ENCODE peak calls at places on chromosome 10, in seven cellular contexts. W is suprapubic skin, L is A549, U is transverse colon, J is H1, R is sigmoid colon, V is stomach. O is an unnamed sample.

GRCh38 chr10:61609609-61610166 is 53.0 kb upstream of the CABCOCO1 start:
- DNase-seq in V (no peak), R (no peak), J (no peak), U (no peak), W (no peak), L (no peak), O (no peak)

GRCh38 chr10:67519434-67519833 is 176.6 kb downstream of the CTNNA3 start:
- DNase-seq in U (no peak), L (no peak), J (no peak), W (no peak), R (no peak), V (no peak), O (no peak)

GRCh38 chr10:129755075-129756020 is 208.7 kb downstream of the EBF3 start:
- DNase-seq in V (peak), J (no peak), W (peak), U (peak), R (peak), L (no peak), O (no peak)

GRCh38 chr10:63929826-63930467 is 408.7 kb downstream of the REEP3 start:
- DNase-seq in V (no peak), U (no peak), W (no peak), L (no peak), J (no peak), R (peak), O (peak)

GRCh38 chr10:122494833-122495232 is 33.5 kb downstream of the HTRA1 start:
- DNase-seq in V (no peak), U (no peak), J (no peak), W (peak), R (no peak), L (no peak), O (no peak)

GRCh38 chr10:69239816-69240434 is 19.8 kb downstream of the HKDC1 start:
- DNase-seq in U (no peak), R (peak), W (no peak), V (no peak), J (no peak), L (no peak), O (no peak)

GRCh38 chr10:124173298-124173900 is 80.0 kb upstream of the CHST15 start:
- DNase-seq in J (peak), W (no peak), R (no peak), U (no peak), V (no peak), L (no peak), O (peak)

GRCh38 chr10:71314028-71314693 is 4.9 kb upstream of the SLC29A3 start:
- DNase-seq in U (peak), R (peak), V (peak), J (peak), W (no peak), L (peak), O (peak)

GRCh38 chr10:115727114-115727513 is 545.9 kb downstream of the GFRA1 start:
- DNase-seq in W (no peak), J (no peak), L (no peak), U (no peak), R (no peak), V (no peak), O (no peak)

GRCh38 chr10:123200510-123200909 is 46.3 kb downstream of the BUB3 start:
- DNase-seq in J (no peak), W (no peak), R (no peak), U (no peak), V (no peak), L (no peak), O (no peak)

GRCh38 chr10:49114718-49115014 is 656 bp downstream of the VSTM4 start:
- DNase-seq in W (no peak), L (no peak), U (no peak), J (no peak), R (no peak), V (no peak), O (no peak)

GRCh38 chr10:14396441-14397048 is 65.8 kb upstream of the FRMD4A start:
- DNase-seq in L (no peak), V (no peak), J (no peak), W (no peak), U (no peak), R (no peak), O (no peak)

GRCh38 chr10:95728535-95728934 is 27.4 kb upstream of the ENTPD1 start:
- DNase-seq in U (no peak), V (no peak), W (no peak), J (no peak), L (no peak), R (no peak), O (no peak)

GRCh38 chr10:65194555-65194954 is 1673.4 kb downstream of the REEP3 start:
- DNase-seq in V (no peak), R (no peak), U (no peak), W (no peak), J (no peak), L (no peak), O (no peak)

GRCh38 chr10:4541292-4541691 is 284.7 kb upstream of the AKR1E2 start:
- DNase-seq in U (peak), R (no peak), V (peak), L (no peak), J (no peak), W (no peak), O (no peak)

GRCh38 chr10:72563327-72563932 is 62.4 kb downstream of the MICU1 start:
- DNase-seq in U (no peak), L (no peak), R (no peak), J (no peak), V (no peak), W (no peak), O (no peak)

GRCh38 chr10:85651507-85651902 is 715.1 kb downstream of the GRID1 start:
- DNase-seq in R (no peak), J (no peak), V (no peak), W (no peak), U (no peak), L (no peak), O (no peak)

GRCh38 chr10:34111179-34111578 is 703.9 kb downstream of the PARD3 start:
- DNase-seq in U (no peak), V (no peak), R (no peak), W (no peak), J (no peak), L (no peak), O (no peak)

GRCh38 chr10:4725917-4726606 is 99.9 kb upstream of the AKR1E2 start:
- DNase-seq in J (no peak), V (no peak), U (no peak), R (no peak), W (no peak), L (peak), O (no peak)

GRCh38 chr10:59317066-59317465 is 45.3 kb downstream of the FAM13C start:
- DNase-seq in R (no peak), L (no peak), J (no peak), U (no peak), W (no peak), V (no peak), O (no peak)

GRCh38 chr10:67280405-67280804 is 354.6 kb downstream of the LRRTM3 start:
- DNase-seq in R (no peak), L (no peak), V (no peak), U (no peak), W (no peak), J (no peak), O (no peak)

GRCh38 chr10:86523348-86523747 is 1.8 kb upstream of the WAPL start:
- DNase-seq in W (no peak), J (no peak), L (peak), U (no peak), R (no peak), V (no peak), O (no peak)

GRCh38 chr10:72375585-72375984 is 20.9 kb upstream of the DNAJB12 start:
- DNase-seq in V (no peak), L (no peak), J (no peak), W (no peak), U (no peak), R (no peak), O (no peak)

GRCh38 chr10:63413429-63413828 is 52.3 kb downstream of the JMJD1C start:
- DNase-seq in J (no peak), L (no peak), U (no peak), R (no peak), V (no peak), W (no peak), O (no peak)

GRCh38 chr10:28996947-28997551 is 291.8 kb upstream of the LYZL1 start:
- DNase-seq in W (no peak), L (no peak), V (no peak), R (no peak), J (no peak), U (no peak), O (no peak)

GRCh38 chr10:27747096-27747451 is 1.5 kb upstream of the MKX start:
- DNase-seq in J (no peak), W (no peak), R (no peak), V (no peak), L (no peak), U (no peak), O (no peak)

GRCh38 chr10:128485701-128486235 is 359.5 kb upstream of the MKI67 start:
- DNase-seq in J (no peak), V (no peak), R (no peak), U (no peak), W (no peak), L (no peak), O (no peak)

GRCh38 chr10:14736600-14737081 is 38.1 kb downstream of the FAM107B start:
- DNase-seq in L (no peak), R (peak), J (no peak), V (no peak), U (no peak), W (no peak), O (no peak)

GRCh38 chr10:10270071-10270470 is 747.6 kb upstream of the CELF2 start:
- DNase-seq in W (no peak), U (no peak), V (no peak), R (no peak), L (no peak), J (no peak), O (no peak)

GRCh38 chr10:80608706-80609105 is 71.0 kb downstream of the SH2D4B start:
- DNase-seq in W (no peak), U (no peak), V (no peak), R (no peak), J (no peak), L (no peak), O (no peak)

GRCh38 chr10:72689660-72690059 is 2.3 kb upstream of the MCU start:
- DNase-seq in J (no peak), W (no peak), U (no peak), L (no peak), R (no peak), V (no peak), O (no peak)

GRCh38 chr10:98267894-98268693 is at the start of gene LOXL4:
- DNase-seq in L (peak), V (no peak), J (no peak), R (peak), U (no peak), W (no peak), O (peak)

GRCh38 chr10:98265403-98266378 is 2.3 kb downstream of the LOXL4 start:
- DNase-seq in J (no peak), R (no peak), W (no peak), L (no peak), U (no peak), V (no peak), O (no peak)

GRCh38 chr10:98266647-98267046 is 1.3 kb downstream of the LOXL4 start:
- DNase-seq in R (no peak), W (no peak), L (no peak), J (no peak), V (no peak), U (no peak), O (no peak)

GRCh38 chr10:98268694-98269386 is 846 bp upstream of the LOXL4 start:
- DNase-seq in W (no peak), V (no peak), L (peak), R (no peak), J (no peak), U (no peak), O (no peak)

GRCh38 chr10:98267069-98267893 is 713 bp downstream of the LOXL4 start:
- DNase-seq in W (no peak), U (no peak), J (no peak), R (no peak), L (no peak), V (no peak), O (no peak)
- TF ChIP-seq EP300 in W (no peak), U (no peak), J (no peak), R (no peak), L (no peak), V (no peak), O (no peak)

DNA sequence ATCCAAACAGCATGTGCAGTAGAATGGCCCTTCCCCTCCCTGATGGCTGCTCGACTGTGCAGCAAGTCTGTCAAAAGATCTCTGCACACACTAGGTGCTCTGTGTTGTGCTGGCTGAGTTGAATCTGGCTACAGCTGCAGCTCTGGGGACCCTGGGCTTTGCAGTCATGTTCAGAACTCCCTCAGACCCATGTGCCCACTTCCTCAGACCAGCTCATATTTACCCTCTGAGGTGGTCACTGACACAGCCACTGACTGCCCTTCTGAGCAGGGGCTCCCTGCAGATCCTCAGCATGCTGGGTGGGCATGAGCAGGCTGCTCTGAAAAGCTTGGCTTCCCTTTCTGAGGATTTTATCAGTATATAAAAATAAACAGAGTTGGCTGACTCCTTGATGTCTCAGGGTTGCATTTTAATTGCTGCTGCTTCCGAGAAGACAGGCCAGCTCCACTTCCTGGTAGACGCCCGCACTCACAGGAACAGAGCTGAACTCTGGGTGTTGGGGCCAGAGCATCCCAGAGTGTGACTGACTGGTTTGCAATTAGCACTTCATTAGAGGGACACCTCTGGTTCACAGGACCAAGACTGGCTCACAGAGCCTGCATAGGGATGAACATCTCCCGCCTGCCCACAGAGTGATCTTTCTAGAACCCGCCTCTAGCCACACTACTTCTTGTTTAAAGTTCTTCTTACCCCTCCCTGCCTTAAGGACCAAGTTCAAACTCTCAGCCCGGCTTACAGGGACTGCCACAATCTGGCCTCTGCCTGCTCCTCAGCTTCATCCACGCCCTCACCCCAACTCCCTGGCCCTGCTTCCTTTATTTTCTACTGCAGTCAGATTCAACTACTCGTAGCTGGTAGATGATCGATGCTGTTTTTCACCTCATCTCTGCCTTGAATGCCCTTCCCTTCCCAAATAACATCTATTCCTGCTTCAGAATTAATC is 508.1 kb downstream of the RPS24 start:
- DNase-seq in J (no peak), L (no peak), R (peak), V (no peak), W (no peak), U (peak), O (no peak)
- TF ChIP-seq EP300 in J (no peak), L (no peak), R (no peak), V (no peak), W (no peak), U (no peak), O (no peak)

GRCh38 chr10:17452060-17452894 is 2.1 kb downstream of the ST8SIA6 start:
- DNase-seq in R (no peak), V (no peak), J (peak), U (no peak), L (no peak), W (no peak), O (no peak)
- TF ChIP-seq EP300 in R (no peak), V (no peak), J (no peak), U (no peak), L (no peak), W (no peak), O (no peak)

DNA sequence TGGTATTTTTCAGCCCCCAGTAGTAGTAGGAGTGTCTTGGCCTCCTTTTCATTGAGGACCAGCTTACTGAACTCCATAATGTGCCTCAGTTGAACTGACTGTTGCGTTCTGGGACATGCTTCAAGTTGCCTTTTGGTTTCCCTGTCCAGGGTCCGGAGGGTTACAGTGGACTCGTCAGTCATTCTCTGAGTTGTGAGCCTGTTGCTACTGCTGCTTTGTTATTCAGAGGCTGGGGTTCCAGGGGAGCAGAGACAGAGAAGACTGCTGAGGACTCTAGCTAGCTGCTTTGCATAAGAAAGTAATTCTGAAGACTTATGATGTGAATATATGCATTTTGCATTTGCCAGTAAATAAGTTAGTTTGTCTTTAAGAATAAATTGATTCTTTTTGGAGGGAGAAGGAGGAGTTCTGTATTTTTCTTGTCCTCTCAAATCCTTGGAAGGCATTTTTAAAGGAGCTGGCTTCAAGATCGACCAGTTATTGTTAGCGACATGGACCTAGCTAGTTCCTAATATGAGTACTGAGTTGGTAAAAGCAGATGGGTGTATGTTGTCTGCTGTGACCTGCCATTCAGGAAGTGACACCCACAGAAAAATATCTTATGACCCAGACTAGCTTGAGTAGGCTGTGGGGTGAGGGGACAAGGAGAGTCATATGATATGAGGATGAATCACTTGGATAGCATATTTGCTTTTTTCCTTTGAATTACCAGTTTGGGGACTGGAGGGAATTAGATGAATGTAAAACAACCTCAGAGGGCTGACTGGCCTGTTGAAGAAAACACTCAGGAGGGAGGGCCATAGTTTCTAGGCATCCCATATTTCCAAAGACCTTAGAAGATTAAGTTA is 8.3 kb downstream of the PI4K2A start:
- DNase-seq in R (no peak), V (no peak), J (peak), U (no peak), L (peak), W (no peak), O (no peak)
- TF ChIP-seq EP300 in R (no peak), V (no peak), J (no peak), U (no peak), L (peak), W (no peak), O (no peak)